ENCODE peak calls at places on chromosome X, in five cellular contexts. One of them, this sample, is unnamed.

GRCh38 chrX:150361777-150362351 is 1.3 kb upstream of the MAMLD1 start:
- DNase-seq in mesendoderm: peak; percentile 1
- DNase-seq in trophoblast cell: no peak
- DNase-seq in IMR-90: peak; percentile 29
- DNase-seq in H1: no peak
- DNase-seq in this sample: peak; percentile 25

GRCh38 chrX:129719268-129719667 is 19.5 kb upstream of the XPNPEP2 start:
- DNase-seq in trophoblast cell: no peak
- DNase-seq in mesendoderm: no peak
- DNase-seq in H1: no peak
- DNase-seq in IMR-90: no peak
- DNase-seq in this sample: no peak

GRCh38 chrX:98065151-98065550 is 1181.4 kb downstream of the RPA4 start:
- DNase-seq in IMR-90: no peak
- DNase-seq in mesendoderm: no peak
- DNase-seq in trophoblast cell: no peak
- DNase-seq in H1: no peak
- DNase-seq in this sample: no peak

GRCh38 chrX:119459181-119459580 is 9.1 kb upstream of the SLC25A5 start:
- DNase-seq in mesendoderm: no peak
- DNase-seq in trophoblast cell: no peak
- DNase-seq in H1: no peak
- DNase-seq in IMR-90: peak; percentile 17
- DNase-seq in this sample: no peak

GRCh38 chrX:2351999-2352995 is 148.5 kb downstream of the DHRSX start:
- DNase-seq in mesendoderm: peak; percentile 81
- DNase-seq in IMR-90: peak; percentile 99
- DNase-seq in H1: no peak
- DNase-seq in trophoblast cell: peak; percentile 80
- DNase-seq in this sample: peak; percentile 96

GRCh38 chrX:39813631-39814246 is 284.0 kb downstream of the BCOR start:
- DNase-seq in mesendoderm: no peak
- DNase-seq in H1: no peak
- DNase-seq in trophoblast cell: no peak
- DNase-seq in IMR-90: peak; percentile 69
- DNase-seq in this sample: peak; percentile 50

GRCh38 chrX:48936429-48937064 is 17.7 kb upstream of the PIM2 start:
- DNase-seq in H1: no peak
- DNase-seq in IMR-90: no peak
- DNase-seq in trophoblast cell: no peak
- DNase-seq in mesendoderm: no peak
- DNase-seq in this sample: no peak

GRCh38 chrX:40272141-40272540 is 174.4 kb upstream of the BCOR start:
- DNase-seq in mesendoderm: no peak
- DNase-seq in trophoblast cell: peak; percentile 50
- DNase-seq in IMR-90: no peak
- DNase-seq in H1: no peak
- DNase-seq in this sample: no peak

GRCh38 chrX:152810403-152810802 is 20.2 kb downstream of the CETN2 start:
- DNase-seq in H1: no peak
- DNase-seq in trophoblast cell: no peak
- DNase-seq in mesendoderm: peak; percentile 36
- DNase-seq in IMR-90: no peak
- DNase-seq in this sample: no peak

GRCh38 chrX:134338527-134338926 is 101.5 kb downstream of the CCDC160 start:
- DNase-seq in H1: no peak
- DNase-seq in mesendoderm: no peak
- DNase-seq in IMR-90: no peak
- DNase-seq in trophoblast cell: no peak
- DNase-seq in this sample: no peak

GRCh38 chrX:36867143-36867542 is 141.0 kb upstream of the FAM47C start:
- DNase-seq in IMR-90: peak; percentile 9
- DNase-seq in H1: no peak
- DNase-seq in trophoblast cell: no peak
- DNase-seq in mesendoderm: peak; percentile 21
- DNase-seq in this sample: peak; percentile 14

GRCh38 chrX:31609130-31609529 is 537.3 kb upstream of the FTHL17 start:
- DNase-seq in H1: no peak
- DNase-seq in mesendoderm: no peak
- DNase-seq in trophoblast cell: peak; percentile 18
- DNase-seq in IMR-90: peak; percentile 91
- DNase-seq in this sample: peak; percentile 86

GRCh38 chrX:153954618-153955450 is 10.4 kb upstream of the RENBP start:
- DNase-seq in IMR-90: no peak
- DNase-seq in trophoblast cell: no peak
- DNase-seq in H1: no peak
- DNase-seq in mesendoderm: no peak
- DNase-seq in this sample: no peak

GRCh38 chrX:1535241-1536041 is 1.5 kb downstream of the P2RY8 start:
- DNase-seq in mesendoderm: no peak
- DNase-seq in trophoblast cell: no peak
- DNase-seq in H1: no peak
- DNase-seq in IMR-90: no peak
- DNase-seq in this sample: no peak

GRCh38 chrX:40176256-40176978 is 78.7 kb upstream of the BCOR start:
- DNase-seq in H1: no peak
- DNase-seq in IMR-90: no peak
- DNase-seq in mesendoderm: peak; percentile 21
- DNase-seq in trophoblast cell: no peak
- DNase-seq in this sample: peak; percentile 52

GRCh38 chrX:119155416-119156035 is 27.9 kb upstream of the KIAA1210 start:
- DNase-seq in trophoblast cell: no peak
- DNase-seq in mesendoderm: no peak
- DNase-seq in H1: no peak
- DNase-seq in IMR-90: peak; percentile 40
- DNase-seq in this sample: peak; percentile 1

GRCh38 chrX:11704725-11705495 is 39.2 kb upstream of the ARHGAP6 start:
- DNase-seq in H1: no peak
- DNase-seq in IMR-90: peak; percentile 5
- DNase-seq in mesendoderm: peak; percentile 74
- DNase-seq in trophoblast cell: no peak
- DNase-seq in this sample: peak; percentile 18

GRCh38 chrX:123450217-123450616 is 266.1 kb downstream of the GRIA3 start:
- DNase-seq in IMR-90: peak; percentile 1
- DNase-seq in mesendoderm: peak; percentile 6
- DNase-seq in trophoblast cell: no peak
- DNase-seq in H1: no peak
- DNase-seq in this sample: no peak

GRCh38 chrX:50762578-50762977 is 51.4 kb downstream of the SHROOM4 start:
- DNase-seq in mesendoderm: no peak
- DNase-seq in trophoblast cell: no peak
- DNase-seq in H1: no peak
- DNase-seq in IMR-90: no peak
- DNase-seq in this sample: no peak

DNA sequence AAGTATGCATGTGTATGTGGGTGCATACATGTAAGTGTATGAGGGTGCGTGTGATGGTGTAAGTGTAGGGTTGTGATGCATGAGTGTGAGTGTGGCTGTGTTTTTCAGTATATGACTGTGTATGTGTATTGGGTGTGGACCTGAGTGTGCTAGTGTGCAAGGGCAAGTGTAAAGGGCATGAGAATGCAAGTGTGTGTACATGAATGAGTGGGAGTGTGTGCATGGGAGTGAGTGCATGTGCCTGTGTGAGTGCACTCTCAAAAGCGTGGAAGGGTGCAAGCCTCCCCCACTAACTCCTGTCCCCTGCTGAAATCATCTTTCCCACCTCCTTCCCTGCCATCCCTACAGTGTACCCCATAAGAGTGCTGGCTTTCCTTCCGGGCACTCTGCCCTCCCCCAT is 225.1 kb upstream of the PRKX start:
- DNase-seq in trophoblast cell: no peak
- DNase-seq in H1: no peak
- DNase-seq in mesendoderm: no peak
- DNase-seq in IMR-90: no peak
- DNase-seq in this sample: no peak
- H4K8ac ChIP-seq in trophoblast cell: no peak overlapping the region
- H4K8ac ChIP-seq in H1: no peak overlapping the region
- H4K8ac ChIP-seq in mesendoderm: no peak overlapping the region
- H4K8ac ChIP-seq in IMR-90: no peak overlapping the region
- H4K8ac ChIP-seq in this sample: no peak overlapping the region

GRCh38 chrX:23783569-23784486 is 855 bp downstream of the SAT1 start:
- DNase-seq in H1: no peak
- DNase-seq in mesendoderm: no peak
- DNase-seq in IMR-90: no peak
- DNase-seq in trophoblast cell: no peak
- DNase-seq in this sample: no peak

GRCh38 chrX:23784487-23785301 is 1.7 kb downstream of the SAT1 start:
- DNase-seq in IMR-90: peak; percentile 88
- DNase-seq in mesendoderm: no peak
- DNase-seq in trophoblast cell: no peak
- DNase-seq in H1: no peak
- DNase-seq in this sample: peak; percentile 84

GRCh38 chrX:23786268-23786815 is 3.4 kb downstream of the SAT1 start:
- DNase-seq in mesendoderm: no peak
- DNase-seq in H1: no peak
- DNase-seq in IMR-90: no peak
- DNase-seq in trophoblast cell: peak; percentile 67
- DNase-seq in this sample: peak; percentile 77

GRCh38 chrX:23787745-23788118 is 4.8 kb downstream of the SAT1 start:
- DNase-seq in IMR-90: no peak
- DNase-seq in trophoblast cell: no peak
- DNase-seq in H1: no peak
- DNase-seq in mesendoderm: no peak
- DNase-seq in this sample: peak; percentile 41

GRCh38 chrX:23785564-23785963 is 2.6 kb downstream of the SAT1 start:
- DNase-seq in mesendoderm: no peak
- DNase-seq in IMR-90: no peak
- DNase-seq in trophoblast cell: no peak
- DNase-seq in H1: no peak
- DNase-seq in this sample: peak; percentile 26
- H3K4me2 ChIP-seq in mesendoderm: no peak overlapping the region
- H3K4me2 ChIP-seq in IMR-90: no peak overlapping the region
- H3K4me2 ChIP-seq in trophoblast cell: no peak overlapping the region
- H3K4me2 ChIP-seq in H1: no peak overlapping the region
- H3K4me2 ChIP-seq in this sample: no peak overlapping the region

DNA sequence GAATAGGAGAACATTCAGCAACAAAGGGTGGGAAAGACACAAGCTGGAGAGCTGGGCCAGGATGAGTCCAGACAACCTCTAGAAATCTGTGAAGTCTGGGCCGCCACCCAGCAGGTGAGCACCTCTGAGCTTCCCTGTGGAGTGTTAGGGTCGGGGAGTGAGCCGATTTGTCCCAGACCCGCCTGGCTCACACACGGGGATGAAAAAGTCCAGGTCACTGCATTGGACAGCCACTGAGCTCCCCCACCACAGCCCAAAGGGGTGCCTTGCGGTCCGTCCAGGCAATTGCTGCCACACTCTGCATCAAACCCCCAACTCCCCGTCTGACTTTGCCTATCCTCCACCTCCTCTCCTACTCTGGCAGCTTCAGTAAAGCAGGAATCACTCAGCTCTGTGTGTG is 38.7 kb downstream of the NHSL2 start:
- DNase-seq in trophoblast cell: no peak
- DNase-seq in mesendoderm: no peak
- DNase-seq in H1: no peak
- DNase-seq in IMR-90: no peak
- DNase-seq in this sample: no peak
- H4K8ac ChIP-seq in trophoblast cell: no peak overlapping the region
- H4K8ac ChIP-seq in mesendoderm: no peak overlapping the region
- H4K8ac ChIP-seq in H1: peak overlapping the region; percentile 25
- H4K8ac ChIP-seq in IMR-90: no peak overlapping the region
- H4K8ac ChIP-seq in this sample: no peak overlapping the region

GRCh38 chrX:12895856-12896255 is 10.6 kb upstream of the TLR8 start:
- DNase-seq in IMR-90: peak; percentile 28
- DNase-seq in mesendoderm: no peak
- DNase-seq in trophoblast cell: no peak
- DNase-seq in H1: no peak
- DNase-seq in this sample: no peak
- H3K4me2 ChIP-seq in IMR-90: no peak overlapping the region
- H3K4me2 ChIP-seq in mesendoderm: no peak overlapping the region
- H3K4me2 ChIP-seq in trophoblast cell: no peak overlapping the region
- H3K4me2 ChIP-seq in H1: no peak overlapping the region
- H3K4me2 ChIP-seq in this sample: no peak overlapping the region

This sample was measured in mesenchymal stem cell.